ENCODE peak calls at places on chromosome X, in four cellular contexts. D is brain microvascular endothelial cell, I is DND-41, W is ovary. Q is an unnamed sample. For H3K36me3, the result is how much of the 10 kb centered on the place peaks cover.

GRCh38 chrX:107565916-107566602 is 62.3 kb upstream of the PRPS1 start:
- DNase-seq in D (peak), I (no peak), W (no peak), Q (no peak)

GRCh38 chrX:123822965-123823364 is 36.9 kb upstream of the XIAP start:
- DNase-seq in D (no peak), I (no peak), W (no peak), Q (no peak)

GRCh38 chrX:128901018-128901417 is 622.3 kb downstream of the SMARCA1 start:
- DNase-seq in D (no peak), I (no peak), W (no peak), Q (no peak)

GRCh38 chrX:39726810-39727209 is 370.9 kb downstream of the BCOR start:
- DNase-seq in D (peak), I (no peak), W (peak), Q (peak)

GRCh38 chrX:39974228-39974627 is 123.5 kb downstream of the BCOR start:
- DNase-seq in D (no peak), I (no peak), W (no peak), Q (no peak)

GRCh38 chrX:41664307-41665299 is 24.2 kb upstream of the GPR34 start:
- DNase-seq in D (no peak), I (no peak), W (no peak), Q (no peak)

GRCh38 chrX:81259714-81260395 is 58.0 kb downstream of the SH3BGRL start:
- DNase-seq in D (no peak), I (no peak), W (no peak), Q (no peak)

GRCh38 chrX:78619829-78620228 is 39.3 kb downstream of the RTL3 start:
- DNase-seq in D (peak), I (no peak), W (no peak), Q (peak)

GRCh38 chrX:148024425-148025148 is 43.5 kb downstream of the FMR1NB start:
- DNase-seq in D (no peak), I (no peak), W (no peak), Q (no peak)

GRCh38 chrX:129976441-129976840 is 6.0 kb upstream of the BCORL1 start:
- DNase-seq in D (no peak), I (no peak), W (no peak), Q (no peak)

GRCh38 chrX:72475952-72476668 is 96.5 kb downstream of the HDAC8 start:
- DNase-seq in D (no peak), I (no peak), W (no peak), Q (no peak)

GRCh38 chrX:50684871-50685270 is 129.1 kb downstream of the SHROOM4 start:
- DNase-seq in D (no peak), I (no peak), W (no peak), Q (no peak)

GRCh38 chrX:56978172-56978571 is 17.2 kb downstream of the SPIN3 start:
- DNase-seq in D (peak), I (peak), W (no peak), Q (no peak)

GRCh38 chrX:129496625-129497024 is 26.7 kb downstream of the SMARCA1 start:
- DNase-seq in D (no peak), I (no peak), W (no peak), Q (no peak)

GRCh38 chrX:112163916-112164315 is 81.3 kb upstream of the TRPC5 start:
- DNase-seq in D (no peak), I (no peak), W (no peak), Q (no peak)

GRCh38 chrX:123731258-123731986 is 1.4 kb downstream of the THOC2 start:
- DNase-seq in D (peak), I (peak), W (peak), Q (no peak)

GRCh38 chrX:71067727-71068051 is 445 bp downstream of the SNX12 start:
- DNase-seq in D (peak), I (no peak), W (no peak), Q (no peak)

GRCh38 chrX:152814048-152814447 is 16.5 kb downstream of the CETN2 start:
- DNase-seq in D (no peak), I (no peak), W (no peak), Q (no peak)

GRCh38 chrX:109374276-109374960 is 107.5 kb downstream of the GUCY2F start:
- DNase-seq in D (no peak), I (no peak), W (no peak), Q (no peak)

GRCh38 chrX:49106930-49107329 is 16.6 kb downstream of the GPKOW start:
- DNase-seq in D (peak), I (peak), W (no peak), Q (peak)

GRCh38 chrX:39450578-39450977 is 647.2 kb downstream of the BCOR start:
- DNase-seq in D (no peak), I (no peak), W (no peak), Q (no peak)

GRCh38 chrX:38352362-38352761 is at the start of gene OTC:
- DNase-seq in D (no peak), I (no peak), W (no peak), Q (no peak)
- H3K27ac ChIP-seq in D (no peak), I (no peak), W (no peak), Q (no peak)

GRCh38 chrX:131727778-131728177 is 183.9 kb downstream of the OR13H1 start:
- DNase-seq in D (no peak), I (no peak), W (no peak), Q (no peak)
- H3K4me3 ChIP-seq in D (no peak), I (no peak), W (no peak), Q (no peak)

GRCh38 chrX:1417921-1418875 is 26.3 kb upstream of the SLC25A6 start:
- DNase-seq in D (no peak), I (no peak), W (no peak), Q (no peak)
- H3K36me3 ChIP-seq in D (under half), I (half or more), W (under half), Q (half or more)

GRCh38 chrX:101682723-101683122 is 23.1 kb upstream of the ARMCX2 start:
- DNase-seq in D (peak), I (no peak), W (no peak), Q (no peak)
- H3K27ac ChIP-seq in D (no peak), I (no peak), W (no peak), Q (no peak)

GRCh38 chrX:13090261-13091110 is 46.1 kb upstream of the FAM9C start:
- DNase-seq in D (no peak), I (peak), W (no peak), Q (no peak)
- H3K4me3 ChIP-seq in D (no peak), I (no peak), W (no peak), Q (no peak)

DNA sequence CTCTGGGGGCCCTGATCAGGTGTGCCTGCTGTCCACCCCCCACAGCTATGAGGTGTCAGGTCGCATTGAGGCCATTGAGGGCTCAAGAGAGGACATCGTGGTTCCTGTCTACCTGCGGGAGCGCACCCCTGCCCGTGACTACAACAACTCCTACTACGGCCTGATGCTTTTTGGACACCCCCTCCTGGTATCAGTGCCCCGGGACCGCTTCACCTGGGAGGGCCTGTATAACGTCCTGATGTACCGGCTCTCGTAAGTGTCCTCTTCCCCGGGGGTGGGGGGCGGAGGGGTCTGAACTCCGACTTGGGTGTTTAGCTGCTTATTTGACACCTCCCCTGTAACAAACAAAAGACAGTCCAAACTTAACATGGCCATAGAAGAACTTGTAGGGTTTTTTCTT is 10.5 kb downstream of the USP11 start:
- DNase-seq in D (no peak), I (no peak), W (no peak), Q (no peak)
- H3K36me3 ChIP-seq in D (under half), I (half or more), W (under half), Q (under half)